ENCODE peak calls at places on chromosomes 5 and 9, in nine cellular contexts. Y, Z, U, K, C, F, V, W and L are unnamed samples.

GRCh38 chr9:70013598-70014196 is 30.0 kb upstream of the MAMDC2 start:
- DNase-seq in V (no peak), Z (no peak), Y (no peak), C (peak; percentile 84), W (no peak), F (peak; percentile 28), K (peak; percentile 54), U (peak; percentile 27), L (no peak)

GRCh38 chr9:20537269-20537668 is 85.0 kb downstream of the MLLT3 start:
- DNase-seq in U (no peak), W (no peak), V (no peak), F (no peak), Y (no peak), C (no peak), Z (no peak), K (no peak), L (no peak)

GRCh38 chr5:88159591-88159990 is 109.1 kb downstream of the TMEM161B start:
- DNase-seq in U (no peak), F (no peak), W (no peak), C (no peak), Y (peak; percentile 13), V (no peak), Z (no peak), K (no peak), L (no peak)

GRCh38 chr5:61052870-61053269 is 107.9 kb downstream of the NDUFAF2 start:
- DNase-seq in K (no peak), Z (peak; percentile 14), W (no peak), V (no peak), F (peak; percentile 59), C (peak; percentile 90), U (no peak), Y (no peak), L (no peak)

GRCh38 chr5:92769986-92770385 is 811.0 kb downstream of the NR2F1-AS1 start:
- DNase-seq in U (no peak), Z (no peak), K (no peak), F (no peak), V (no peak), W (no peak), Y (no peak), C (peak; percentile 49), L (no peak)

GRCh38 chr5:132782101-132782500 is 5.1 kb upstream of the SEPTIN8 start:
- DNase-seq in W (no peak), Y (no peak), V (no peak), Z (peak; percentile 48), U (no peak), K (no peak), C (peak; percentile 71), F (no peak), L (no peak)

GRCh38 chr9:117662651-117663050 is 41.6 kb upstream of the TLR4 start:
- DNase-seq in Z (no peak), W (no peak), C (no peak), K (no peak), U (no peak), V (no peak), F (no peak), Y (no peak), L (no peak)

GRCh38 chr9:113963017-113963620 is 87.0 kb downstream of the ZNF618 start:
- DNase-seq in Y (no peak), K (no peak), V (no peak), F (no peak), C (peak; percentile 76), U (no peak), W (no peak), Z (peak; percentile 73), L (no peak)

GRCh38 chr9:124256517-124257069 is 1.2 kb upstream of the NEK6 start:
- DNase-seq in C (peak; percentile 91), W (peak; percentile 27), Z (peak; percentile 89), F (peak; percentile 87), V (peak; percentile 56), U (no peak), Y (no peak), K (peak; percentile 45), L (no peak)

GRCh38 chr5:26805076-26805475 is 233.3 kb downstream of the CDH9 start:
- DNase-seq in Y (no peak), Z (no peak), K (no peak), F (no peak), C (no peak), U (no peak), W (no peak), V (no peak), L (no peak)

GRCh38 chr9:38127271-38127839 is 58.3 kb upstream of the SHB start:
- DNase-seq in C (no peak), K (no peak), U (no peak), V (peak; percentile 28), F (no peak), Z (no peak), W (no peak), Y (no peak), L (no peak)

GRCh38 chr9:31839273-31839672 is 545.2 kb upstream of the ACO1 start:
- DNase-seq in F (no peak), W (no peak), U (no peak), Y (no peak), V (no peak), Z (no peak), C (no peak), K (no peak), L (no peak)